ENCODE peak calls at places on chromosomes 13 and 19, in nine cellular contexts. R is NCI-H1105 treated with DMSO at 0.1 percent for 48 hours, I is OCI-M1, Y is posterior vena cava, F is amniotic stem cell, V is BJ, T is glutamatergic neuron, N is GM04503, G is substantia nigra. Q is an unnamed sample.

GRCh38 chr19:46254776-46255175 is 25.2 kb downstream of the IGFL1 start:
- DNase-seq in R (no peak), Y (no peak), V (no peak), T (no peak), I (no peak), F (no peak), G (no peak), N (no peak), Q (no peak)

GRCh38 chr19:45657520-45658163 is 10.4 kb upstream of the GIPR start:
- DNase-seq in V (no peak), I (no peak), T (peak), N (no peak), F (no peak), R (no peak), G (no peak), Y (no peak), Q (no peak)

GRCh38 chr19:36120984-36121358 is 5.7 kb downstream of the TBCB start:
- DNase-seq in R (no peak), T (no peak), F (no peak), V (no peak), G (no peak), I (no peak), Y (no peak), N (no peak), Q (no peak)

GRCh38 chr13:113774177-113775107 is 15.4 kb downstream of the TMEM255B start:
- DNase-seq in G (no peak), Y (peak), F (no peak), I (no peak), R (no peak), N (no peak), V (no peak), T (no peak), Q (no peak)

GRCh38 chr19:49766938-49767315 is at the start of gene AP2A1:
- DNase-seq in G (no peak), V (no peak), Y (no peak), R (no peak), N (no peak), I (no peak), T (no peak), F (peak), Q (no peak)

GRCh38 chr13:45662122-45662521 is 40.0 kb upstream of the CBY2 start:
- DNase-seq in Y (no peak), N (no peak), R (peak), V (no peak), G (no peak), F (no peak), T (no peak), I (no peak), Q (no peak)

GRCh38 chr19:45352471-45352870 is 11.9 kb downstream of the KLC3 start:
- DNase-seq in G (no peak), R (no peak), I (no peak), N (no peak), V (no peak), F (no peak), T (no peak), Y (no peak), Q (no peak)

GRCh38 chr13:52852444-52852843 is 4.0 kb upstream of the PCDH8 start:
- DNase-seq in I (no peak), T (no peak), R (peak), F (no peak), Y (no peak), V (no peak), G (no peak), N (no peak), Q (peak)

GRCh38 chr13:98691360-98691759 is 61.1 kb downstream of the SLC15A1 start:
- DNase-seq in F (no peak), G (no peak), I (no peak), N (no peak), R (peak), V (no peak), T (no peak), Y (no peak), Q (no peak)

GRCh38 chr13:93847162-93847561 is 620.6 kb downstream of the GPC6 start:
- DNase-seq in N (no peak), T (no peak), F (peak), I (peak), R (no peak), G (no peak), V (peak), Y (no peak), Q (no peak)

GRCh38 chr19:38653028-38653571 is 5.7 kb downstream of the ACTN4 start:
- DNase-seq in R (peak), T (no peak), F (no peak), I (no peak), Y (no peak), N (no peak), V (no peak), G (no peak), Q (no peak)

GRCh38 chr13:48235100-48235813 is 2.3 kb downstream of the ITM2B start:
- DNase-seq in I (peak), R (no peak), V (no peak), T (peak), F (no peak), N (no peak), Y (no peak), G (peak), Q (peak)

GRCh38 chr19:55383789-55384575 is at the start of gene TMEM238:
- DNase-seq in F (peak), G (peak), T (peak), Y (peak), V (no peak), R (peak), N (no peak), I (peak), Q (peak)

GRCh38 chr19:14070268-14071050 is 2.1 kb upstream of the MISP3 start:
- DNase-seq in Y (no peak), R (no peak), N (no peak), F (no peak), I (no peak), T (no peak), V (no peak), G (no peak), Q (no peak)

GRCh38 chr13:46905249-46905648 is 8.4 kb upstream of the HTR2A start:
- DNase-seq in G (no peak), Y (no peak), R (no peak), V (no peak), T (no peak), F (no peak), I (peak), N (no peak), Q (no peak)

GRCh38 chr19:3866798-3867638 is 1.8 kb downstream of the ZFR2 start:
- DNase-seq in V (no peak), I (no peak), F (no peak), Y (no peak), G (no peak), N (no peak), R (no peak), T (no peak), Q (no peak)

GRCh38 chr19:18537431-18537830 is 5.9 kb downstream of the FKBP8 start:
- DNase-seq in F (no peak), R (no peak), V (no peak), I (no peak), T (no peak), G (no peak), N (no peak), Y (no peak), Q (no peak)

GRCh38 chr13:30616927-30617314 is 799 bp upstream of the USPL1 start:
- DNase-seq in I (peak), G (peak), T (no peak), V (peak), Y (no peak), N (peak), R (peak), F (peak), Q (peak)

GRCh38 chr19:33410915-33411401 is 37.4 kb downstream of the CEBPG start:
- DNase-seq in G (no peak), R (no peak), F (no peak), N (no peak), Y (no peak), T (no peak), I (no peak), V (no peak), Q (no peak)

Q was measured in DMS79.